ENCODE peak calls at places on chromosomes 3 and 15, in four cellular contexts. N is GM12878, S is A549, M is upper lobe of left lung. A is an unnamed sample.

GRCh38 chr3:37853691-37854413 is 7.8 kb upstream of the CTDSPL start:
- ATAC-seq in N (no peak), S (no peak), M (no peak), A (no peak)

GRCh38 chr15:74610302-74610951 is 5.2 kb upstream of the CLK3 start:
- ATAC-seq in N (no peak), S (no peak), M (no peak), A (no peak)

GRCh38 chr15:47551079-47551478 is 166.2 kb upstream of the SEMA6D start:
- ATAC-seq in N (no peak), S (no peak), M (no peak), A (no peak)

GRCh38 chr3:45055032-45055410 is 28.9 kb downstream of the CLEC3B start:
- ATAC-seq in N (no peak), S (no peak), M (peak), A (peak)

GRCh38 chr3:149553781-149554451 is 79.4 kb downstream of the TM4SF4 start:
- ATAC-seq in N (no peak), S (no peak), M (peak), A (peak)

GRCh38 chr3:124774841-124775402 is 44.7 kb downstream of the UMPS start:
- ATAC-seq in N (no peak), S (no peak), M (no peak), A (no peak)

GRCh38 chr3:111848246-111848645 is 10.8 kb upstream of the PHLDB2 start:
- ATAC-seq in N (no peak), S (no peak), M (no peak), A (no peak)

GRCh38 chr15:98524274-98524673 is 124.1 kb upstream of the IGF1R start:
- ATAC-seq in N (no peak), S (no peak), M (no peak), A (no peak)

GRCh38 chr3:30498587-30498967 is 107.8 kb upstream of the TGFBR2 start:
- ATAC-seq in N (no peak), S (no peak), M (no peak), A (no peak)

GRCh38 chr3:101784850-101785613 is 6.0 kb downstream of the NXPE3 start:
- ATAC-seq in N (no peak), S (no peak), M (peak), A (no peak)

GRCh38 chr3:46664971-46665762 is 28.3 kb downstream of the ALS2CL start:
- ATAC-seq in N (no peak), S (no peak), M (no peak), A (no peak)

GRCh38 chr15:34436956-34437442 is 609 bp downstream of the GOLGA8A start:
- ATAC-seq in N (peak), S (peak), M (peak), A (peak)

GRCh38 chr3:59774613-59775012 is 724.8 kb upstream of the CFAP20DC start:
- ATAC-seq in N (no peak), S (no peak), M (peak), A (no peak)

GRCh38 chr15:81294501-81294850 is 29.5 kb downstream of the STARD5 start:
- ATAC-seq in N (peak), S (no peak), M (no peak), A (no peak)

GRCh38 chr3:143848707-143849106 is 439 bp upstream of the SLC9A9 start:
- ATAC-seq in N (no peak), S (no peak), M (no peak), A (no peak)

GRCh38 chr3:23431759-23432158 is 228.6 kb downstream of the UBE2E2 start:
- ATAC-seq in N (no peak), S (no peak), M (no peak), A (no peak)

GRCh38 chr3:158718490-158719170 is 13.6 kb downstream of the RARRES1 start:
- ATAC-seq in N (no peak), S (peak), M (no peak), A (no peak)

DNA sequence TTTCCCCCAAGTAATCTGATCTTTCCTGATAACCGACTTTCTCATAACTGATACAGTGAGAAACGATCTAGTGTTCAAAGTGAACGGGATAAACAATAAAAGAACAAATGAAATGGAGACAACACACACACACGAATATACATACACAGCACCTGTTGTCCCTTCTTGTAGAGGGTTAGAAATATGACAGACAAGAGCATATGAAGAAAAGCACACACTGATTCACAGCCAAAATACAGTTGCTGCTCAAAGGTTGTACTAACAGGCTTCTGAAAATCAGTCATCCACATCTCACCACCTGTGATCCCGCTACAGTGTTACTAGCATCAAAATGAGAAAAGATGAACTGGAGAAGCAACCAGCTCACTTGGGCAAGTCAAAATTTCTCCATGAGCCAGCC is 166.9 kb downstream of the FMN1 start:
- ATAC-seq in N (no peak), S (no peak), M (no peak), A (no peak)
- H3K4me3 ChIP-seq in N (no peak), S (no peak), M (no peak), A (no peak)

DNA sequence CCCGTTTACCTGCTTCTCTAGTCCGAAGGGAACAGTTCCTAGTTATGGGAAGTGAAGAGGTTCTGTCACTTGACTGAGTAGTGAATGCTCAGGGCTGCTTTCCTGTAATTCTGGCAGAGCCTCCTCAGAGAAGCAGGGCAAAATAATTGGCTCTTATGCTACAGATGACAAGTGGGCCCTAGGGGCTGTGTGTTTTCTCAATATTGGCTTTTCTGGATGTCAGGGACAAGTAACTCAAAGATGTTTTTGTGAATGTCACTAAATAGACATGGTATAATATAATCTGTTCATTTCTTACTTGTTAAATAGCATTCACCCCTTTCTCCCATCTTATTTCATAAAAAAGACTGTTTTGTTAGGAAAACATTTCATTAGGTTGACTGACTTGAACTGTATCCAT is 40.1 kb downstream of the SGO1 start:
- ATAC-seq in N (no peak), S (no peak), M (no peak), A (no peak)
- TF ChIP-seq EP300 in N (no peak), S (no peak), M (no peak), A (no peak)

GRCh38 chr3:128864351-128864811 is 15.0 kb upstream of the ACAD9 start:
- ATAC-seq in N (no peak), S (no peak), M (peak), A (peak)

GRCh38 chr3:128861491-128861890 is 17.9 kb upstream of the ACAD9 start:
- ATAC-seq in N (no peak), S (no peak), M (no peak), A (no peak)

GRCh38 chr3:128859573-128860154 is 19.8 kb upstream of the ACAD9 start:
- ATAC-seq in N (no peak), S (no peak), M (no peak), A (no peak)

GRCh38 chr3:128867200-128868125 is 12.0 kb upstream of the ACAD9 start:
- ATAC-seq in N (no peak), S (no peak), M (no peak), A (no peak)

DNA sequence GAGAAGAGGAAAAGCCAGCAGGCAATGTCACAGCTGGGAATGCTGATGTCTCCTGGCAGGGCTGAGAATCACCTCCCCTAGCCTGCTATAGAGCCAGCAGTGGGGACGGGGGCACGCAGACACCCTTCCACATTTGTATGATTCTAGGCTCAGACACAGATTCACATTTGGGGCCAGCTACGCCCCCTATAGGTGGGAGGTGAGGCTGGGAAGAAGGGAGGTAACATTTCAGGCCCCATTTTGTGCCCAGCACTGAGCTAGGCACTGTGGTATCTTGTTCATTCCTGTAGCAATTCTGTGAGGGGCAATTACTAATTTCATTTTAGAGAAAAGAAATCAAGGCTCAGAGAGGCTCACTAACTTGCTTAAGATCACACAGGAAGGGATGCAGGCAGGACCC is 15.9 kb upstream of the ACAD9 start:
- ATAC-seq in N (peak), S (no peak), M (no peak), A (no peak)
- TF ChIP-seq CTCF in N (peak), S (no peak), M (no peak), A (no peak)

GRCh38 chr3:74614133-74614967 is at the start of gene CNTN3:
- ATAC-seq in N (no peak), S (no peak), M (peak), A (peak)
- H3K4me3 ChIP-seq in N (no peak), S (no peak), M (no peak), A (peak)

A was measured in gastroesophageal sphincter.